ENCODE peak calls at places on chromosomes 12 and 14, in seven cellular contexts. F is SK-N-SH, G is GM12878, O is K562, C is H1, P is HepG2, A is HCT116. I is an unnamed sample.

GRCh38 chr12:58026892-58027891 is 85.8 kb downstream of the ATP23 start:
- DNase-seq in F (no peak), G (no peak), O (no peak), C (no peak), P (no peak), A (no peak), I (no peak)

GRCh38 chr14:95046711-95047681 is 110.3 kb downstream of the DICER1 start:
- DNase-seq in F (no peak), G (no peak), O (no peak), C (no peak), P (no peak), A (no peak), I (no peak)

GRCh38 chr12:94560416-94561221 is 89.7 kb downstream of the TMCC3 start:
- DNase-seq in F (no peak), G (peak; percentile 36), O (no peak), C (peak; percentile 80), P (no peak), A (peak; percentile 35), I (no peak)

GRCh38 chr12:113940357-113940756 is 25.8 kb downstream of the RBM19 start:
- DNase-seq in F (no peak), G (no peak), O (no peak), C (peak; percentile 25), P (no peak), A (no peak), I (no peak)

GRCh38 chr12:46933947-46934346 is 108.2 kb upstream of the SLC38A4 start:
- DNase-seq in F (no peak), G (no peak), O (no peak), C (no peak), P (peak; percentile 49), A (no peak), I (peak; percentile 46)

GRCh38 chr12:91211869-91212268 is 29.3 kb upstream of the DCN start:
- DNase-seq in F (no peak), G (no peak), O (no peak), C (no peak), P (no peak), A (no peak), I (no peak)

GRCh38 chr14:99420711-99421110 is 59.9 kb downstream of the SETD3 start:
- DNase-seq in F (no peak), G (no peak), O (peak; percentile 38), C (no peak), P (no peak), A (no peak), I (peak; percentile 33)

GRCh38 chr12:124579921-124580517 is 12.6 kb upstream of the NCOR2 start:
- DNase-seq in F (no peak), G (no peak), O (no peak), C (no peak), P (no peak), A (no peak), I (peak; percentile 58)

GRCh38 chr12:29427964-29428363 is 47.0 kb upstream of the ERGIC2 start:
- DNase-seq in F (peak; percentile 12), G (peak; percentile 37), O (peak; percentile 46), C (no peak), P (peak; percentile 10), A (peak; percentile 36), I (peak; percentile 33)

GRCh38 chr12:79637093-79637492 is 53.7 kb downstream of the PAWR start:
- DNase-seq in F (no peak), G (no peak), O (no peak), C (no peak), P (no peak), A (no peak), I (no peak)

GRCh38 chr12:79638490-79638889 is 52.3 kb downstream of the PAWR start:
- DNase-seq in F (no peak), G (no peak), O (no peak), C (no peak), P (peak; percentile 29), A (no peak), I (no peak)

GRCh38 chr12:79629561-79629960 is 61.2 kb downstream of the PAWR start:
- DNase-seq in F (no peak), G (no peak), O (no peak), C (no peak), P (no peak), A (no peak), I (no peak)

GRCh38 chr12:79635676-79636075 is 55.1 kb downstream of the PAWR start:
- DNase-seq in F (no peak), G (no peak), O (no peak), C (no peak), P (no peak), A (no peak), I (peak; percentile 31)

DNA sequence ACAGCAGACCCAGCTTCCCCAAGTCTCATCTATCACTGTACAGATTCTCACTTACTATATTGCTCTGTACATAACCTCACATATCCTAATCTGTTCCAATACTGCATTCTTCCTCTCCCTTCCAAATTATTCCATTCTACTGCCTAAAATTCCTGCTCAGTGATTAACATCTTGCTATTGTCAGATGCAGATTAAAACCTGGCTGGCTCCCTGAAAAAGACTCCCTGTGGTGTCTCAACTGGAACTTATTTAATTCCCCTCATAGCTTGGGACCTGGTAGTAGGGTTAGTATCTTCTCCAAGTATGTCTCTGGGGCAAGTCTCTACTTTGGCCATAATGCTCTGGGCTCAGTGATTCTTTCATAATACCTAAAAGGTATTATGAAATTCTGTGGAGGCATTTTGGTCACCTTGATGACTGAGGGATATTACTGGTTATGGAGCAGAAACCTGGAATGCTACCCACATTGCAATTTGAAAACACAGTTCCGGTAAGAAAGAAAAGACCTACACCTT is 55.8 kb downstream of the PAWR start:
- DNase-seq in F (no peak), G (no peak), O (no peak), C (no peak), P (no peak), A (no peak), I (no peak)
- TF ChIP-seq JUND in F (no peak), G (no peak), O (no peak), C (no peak), P (no peak), A (no peak), I (no peak)

DNA sequence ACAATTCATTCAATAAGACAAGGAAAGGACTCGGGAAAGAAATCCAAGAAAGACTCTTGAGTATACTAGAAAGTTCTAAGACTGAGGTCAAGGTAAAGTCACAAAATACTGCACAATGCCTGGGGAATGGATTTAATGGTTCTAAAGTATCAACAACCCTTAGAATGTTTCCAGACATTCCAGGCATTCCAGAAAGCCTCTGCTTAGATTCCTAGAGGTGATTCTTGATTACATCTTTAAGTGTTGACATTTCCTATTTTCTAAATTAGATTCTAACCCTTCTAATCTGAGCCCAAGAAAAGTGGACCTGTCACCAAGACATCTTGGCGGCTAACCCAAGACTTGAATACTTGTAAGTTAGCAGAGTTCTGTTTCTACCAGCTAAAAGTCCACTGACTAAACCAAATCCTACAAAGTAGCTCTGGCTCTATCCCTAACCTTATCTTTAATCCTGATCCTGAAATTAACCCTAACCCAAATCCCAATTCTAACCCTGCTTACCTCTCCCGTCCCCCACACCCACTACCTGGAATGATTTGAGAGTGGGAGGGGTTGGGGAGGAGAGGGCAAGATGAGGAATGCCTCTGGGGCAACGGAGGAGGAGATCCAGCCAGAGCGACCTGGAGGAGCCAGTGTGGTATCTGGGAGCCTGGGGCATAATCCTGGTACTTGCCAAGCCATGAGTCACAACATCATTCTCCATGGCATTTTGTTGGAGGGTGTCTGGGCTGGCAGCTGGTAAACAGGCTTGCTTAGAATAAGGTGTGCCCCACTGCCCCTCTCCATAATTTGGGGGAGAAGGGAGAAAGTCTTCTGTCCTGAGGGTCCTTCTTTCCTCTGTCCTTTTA is 93.4 kb upstream of the HOXC13 start:
- DNase-seq in F (no peak), G (no peak), O (no peak), C (no peak), P (no peak), A (no peak), I (peak; percentile 90)
- TF ChIP-seq JUND in F (no peak), G (no peak), O (no peak), C (no peak), P (no peak), A (no peak), I (peak; percentile 93)

GRCh38 chr14:92353447-92353846 is 30.5 kb downstream of the SLC24A4 start:
- DNase-seq in F (no peak), G (no peak), O (no peak), C (no peak), P (no peak), A (no peak), I (no peak)

GRCh38 chr14:92348154-92348553 is 25.2 kb downstream of the SLC24A4 start:
- DNase-seq in F (no peak), G (no peak), O (no peak), C (no peak), P (peak; percentile 84), A (no peak), I (peak; percentile 72)

GRCh38 chr14:92351750-92352149 is 28.8 kb downstream of the SLC24A4 start:
- DNase-seq in F (no peak), G (no peak), O (no peak), C (no peak), P (no peak), A (no peak), I (no peak)

GRCh38 chr14:92356677-92357076 is 33.7 kb downstream of the SLC24A4 start:
- DNase-seq in F (no peak), G (no peak), O (no peak), C (no peak), P (no peak), A (no peak), I (no peak)

DNA sequence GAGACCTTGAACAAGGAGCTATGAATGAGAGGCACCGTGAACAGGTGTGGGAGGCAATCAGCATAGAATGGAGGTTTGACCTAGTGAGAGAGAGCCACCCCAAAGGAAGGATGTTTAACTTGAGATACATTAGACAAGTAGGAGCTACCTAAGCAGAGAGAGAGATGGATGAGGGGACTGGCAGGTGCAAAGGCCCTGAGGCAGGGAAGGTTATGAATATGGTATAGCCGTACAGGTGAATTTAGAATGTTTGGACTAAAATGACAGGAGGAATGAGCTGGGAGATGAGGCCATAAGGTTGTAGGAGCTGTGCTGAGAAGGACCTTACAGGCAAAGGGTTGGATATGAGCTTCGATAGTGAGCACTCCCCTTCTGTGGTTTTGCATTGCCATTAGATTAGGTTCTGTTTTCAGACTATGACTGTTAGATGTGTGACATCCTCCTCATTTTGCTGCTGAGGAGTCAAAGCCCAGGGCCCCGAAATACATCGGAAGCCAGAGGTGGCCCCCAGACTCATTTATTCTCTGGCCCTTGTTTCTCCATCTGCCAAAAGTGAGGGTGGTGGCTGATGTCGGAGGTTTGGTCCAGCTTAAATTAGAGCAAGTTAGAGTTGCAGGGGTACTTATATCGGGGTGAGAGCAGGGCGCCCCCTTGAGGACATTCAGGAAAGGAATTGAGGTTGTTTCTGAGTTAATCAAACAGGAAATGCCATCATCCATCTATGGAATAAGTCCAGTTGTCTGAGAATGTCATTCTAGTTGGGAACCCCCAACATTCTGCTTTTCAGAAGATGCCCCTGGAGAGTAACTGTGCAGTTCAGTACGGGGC is 29.4 kb downstream of the SLC24A4 start:
- DNase-seq in F (no peak), G (no peak), O (peak; percentile 32), C (peak; percentile 10), P (peak; percentile 13), A (peak; percentile 40), I (peak; percentile 54)
- TF ChIP-seq JUND in F (no peak), G (no peak), O (no peak), C (no peak), P (no peak), A (no peak), I (no peak)

DNA sequence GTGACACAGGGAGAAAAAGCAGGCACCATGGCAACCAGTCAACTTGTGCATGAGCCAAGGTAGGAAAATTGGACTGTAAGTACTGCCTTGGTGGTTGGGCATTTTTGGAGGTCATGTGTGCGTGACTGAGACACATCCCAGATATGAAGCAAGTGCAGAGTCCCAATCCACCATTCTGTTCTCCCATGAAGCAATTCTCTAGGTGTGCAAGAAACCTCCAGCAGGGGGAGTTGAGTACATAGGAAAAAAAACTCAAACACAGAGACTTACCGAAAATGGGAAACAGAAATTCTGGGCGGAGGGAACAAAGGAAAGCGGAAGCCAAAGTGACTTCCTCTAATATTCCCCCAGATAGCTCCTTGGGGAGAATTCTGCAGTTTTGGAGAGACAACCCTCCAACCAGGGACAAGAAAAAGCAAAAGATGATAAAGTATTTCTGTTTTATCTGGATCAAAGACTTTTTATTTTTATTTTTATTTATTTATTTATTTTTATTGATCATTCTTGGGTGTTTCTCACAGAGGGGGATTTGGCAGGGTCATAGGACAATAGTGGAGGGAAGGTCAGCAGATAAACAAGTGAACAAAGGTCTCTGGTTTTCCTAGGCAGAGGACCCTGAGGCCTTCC is 76.9 kb downstream of the APOBEC1 start:
- DNase-seq in F (peak; percentile 27), G (peak; percentile 25), O (peak; percentile 37), C (no peak), P (peak; percentile 69), A (peak; percentile 76), I (peak; percentile 18)
- TF ChIP-seq JUND in F (no peak), G (no peak), O (no peak), C (no peak), P (no peak), A (no peak), I (no peak)